ENCODE peak calls at places on chromosome X, in six cellular contexts. S, O, D, U, P and M are unnamed samples.
A peak's percentile ranks its signal among the peaks of the same experiment; 100 is the strongest.

GRCh38 chrX:126799059-126799458 is 20.5 kb upstream of the PRR32 start:
- DNase-seq in S (peak; percentile 39), U (no peak), O (no peak), P (no peak), D (no peak), M (peak; percentile 2)

GRCh38 chrX:155997436-155997835 is at the start of gene IL9R:
- DNase-seq in D (no peak), S (no peak), P (no peak), O (no peak), U (peak; percentile 69), M (no peak)

GRCh38 chrX:23883737-23884354 is 23.9 kb downstream of the APOO start:
- DNase-seq in S (peak; percentile 82), O (peak; percentile 52), U (no peak), P (no peak), D (peak; percentile 69), M (no peak)

GRCh38 chrX:121579016-121579760 is 531.8 kb downstream of the GLUD2 start:
- DNase-seq in S (peak; percentile 52), O (peak; percentile 49), D (peak; percentile 53), U (no peak), P (no peak), M (no peak)

GRCh38 chrX:44828008-44828605 is 15.7 kb upstream of the DUSP21 start:
- DNase-seq in U (peak; percentile 61), P (no peak), O (peak; percentile 58), S (peak; percentile 85), D (peak; percentile 70), M (peak; percentile 20)

GRCh38 chrX:82648062-82648461 is 860.0 kb upstream of the POU3F4 start:
- DNase-seq in P (no peak), O (no peak), S (peak; percentile 18), D (no peak), U (no peak), M (no peak)

GRCh38 chrX:8784162-8784561 is 17.0 kb downstream of the FAM9A start:
- DNase-seq in P (no peak), U (no peak), S (no peak), D (no peak), O (no peak), M (no peak)

GRCh38 chrX:45363596-45363995 is 162.9 kb upstream of the DIPK2B start:
- DNase-seq in D (no peak), S (no peak), O (no peak), U (no peak), P (no peak), M (no peak)

GRCh38 chrX:259692-260355 is 21.4 kb upstream of the PLCXD1 start:
- DNase-seq in O (no peak), U (peak; percentile 45), P (no peak), D (no peak), S (no peak), M (no peak)

GRCh38 chrX:123422875-123423274 is 238.8 kb downstream of the GRIA3 start:
- DNase-seq in D (peak; percentile 51), U (peak; percentile 51), O (peak; percentile 39), S (peak; percentile 32), P (no peak), M (no peak)

GRCh38 chrX:56994375-56995270 is 718 bp downstream of the SPIN3 start:
- DNase-seq in U (peak; percentile 45), D (no peak), S (no peak), O (peak; percentile 0), P (no peak), M (no peak)

GRCh38 chrX:16484338-16484737 is 165.6 kb upstream of the S100G start:
- DNase-seq in D (peak; percentile 82), O (peak; percentile 69), S (peak; percentile 94), P (no peak), U (no peak), M (peak; percentile 59)

GRCh38 chrX:77652095-77652494 is 133.9 kb downstream of the ATRX start:
- DNase-seq in P (no peak), S (no peak), U (no peak), O (no peak), D (no peak), M (no peak)

GRCh38 chrX:16665089-16665488 is 15.1 kb downstream of the S100G start:
- DNase-seq in P (no peak), O (peak; percentile 48), U (no peak), D (peak; percentile 67), S (peak; percentile 0), M (no peak)

GRCh38 chrX:133685806-133686205 is 270.5 kb upstream of the GPC4 start:
- DNase-seq in O (no peak), S (no peak), P (no peak), U (no peak), D (no peak), M (no peak)

GRCh38 chrX:103367502-103367901 is 8.8 kb upstream of the BEX3 start:
- DNase-seq in P (no peak), U (no peak), D (no peak), O (no peak), S (peak; percentile 73), M (no peak)

DNA sequence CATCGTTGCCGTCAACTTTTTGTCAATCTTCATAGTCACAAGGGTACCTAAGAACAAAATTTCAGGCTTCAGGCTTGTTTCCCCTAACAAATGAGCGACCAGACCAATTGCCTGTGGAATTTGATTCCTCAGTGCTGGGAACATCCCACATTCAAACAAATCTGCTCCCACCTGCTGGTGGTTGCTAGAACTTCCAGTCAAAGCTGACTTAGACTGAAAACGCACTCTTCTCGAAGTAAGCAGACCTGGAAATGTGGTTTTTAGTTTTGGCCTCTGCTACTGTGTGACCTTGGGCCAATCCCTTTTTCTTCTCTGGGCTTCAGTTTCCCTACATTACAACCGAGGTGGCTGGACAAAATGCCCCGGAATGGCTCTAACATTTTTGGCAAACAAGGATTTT is 1.8 kb upstream of the GABRQ start:
- DNase-seq in S (peak; percentile 55), O (peak; percentile 74), P (no peak), U (no peak), D (peak; percentile 75), M (peak; percentile 12)
- TF ChIP-seq CTCF in S (peak; percentile 65), O (peak; percentile 62), P (no peak), U (no peak), D (peak; percentile 65), M (peak; percentile 66)

GRCh38 chrX:1537031-1537715 is at the start of gene P2RY8:
- DNase-seq in D (peak; percentile 57), O (peak; percentile 28), S (peak; percentile 27), U (peak; percentile 89), P (peak; percentile 52), M (no peak)
- H3K4me3 ChIP-seq in D (no peak within 1 kb of the TSS), O (no peak within 1 kb of the TSS), S (no peak within 1 kb of the TSS), U (peak within 1 kb of the TSS; percentile 46), P (peak within 1 kb of the TSS; percentile 4), M (no peak within 1 kb of the TSS)

GRCh38 chrX:85089321-85089840 is 85.7 kb downstream of the APOOL start:
- DNase-seq in D (no peak), U (no peak), O (no peak), S (no peak), P (no peak), M (no peak)

GRCh38 chrX:85084770-85085393 is 81.2 kb downstream of the APOOL start:
- DNase-seq in U (peak; percentile 78), O (peak; percentile 42), S (peak; percentile 41), P (no peak), D (peak; percentile 54), M (no peak)
- TF ChIP-seq CTCF in U (peak; percentile 12), O (peak; percentile 73), S (peak; percentile 79), P (peak; percentile 68), D (peak; percentile 74), M (peak; percentile 74)

GRCh38 chrX:74018253-74018652 is 285.7 kb upstream of the ZCCHC13 start:
- DNase-seq in D (no peak), U (no peak), P (no peak), S (no peak), O (no peak), M (no peak)

DNA sequence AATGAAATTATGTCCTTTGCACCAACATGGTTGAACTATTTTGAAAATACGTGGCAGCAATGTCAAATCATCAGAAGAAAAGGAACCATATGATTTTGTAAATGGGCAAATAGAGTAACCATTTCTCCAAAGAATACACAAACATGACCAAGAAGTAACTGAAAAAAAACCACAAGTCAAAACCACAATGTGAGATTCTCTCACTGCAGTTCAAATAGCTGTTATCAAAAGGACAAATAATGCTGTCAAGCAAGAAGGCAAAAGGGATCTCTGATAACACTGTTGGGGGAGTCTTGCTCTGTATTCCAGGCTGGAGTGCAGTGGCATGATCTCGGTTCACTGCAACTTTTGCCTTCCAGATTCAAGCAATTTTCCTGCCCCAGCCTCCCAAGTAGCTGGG is 280.8 kb upstream of the ZCCHC13 start:
- DNase-seq in U (no peak), D (no peak), P (no peak), S (no peak), O (no peak), M (no peak)
- H3K4me3 ChIP-seq in U (no peak overlapping the region), D (no peak overlapping the region), P (no peak overlapping the region), S (no peak overlapping the region), O (no peak overlapping the region), M (no peak overlapping the region)

GRCh38 chrX:119292445-119292844 is 56.4 kb downstream of the PGRMC1 start:
- DNase-seq in D (no peak), P (no peak), U (no peak), O (no peak), S (peak; percentile 16), M (no peak)

GRCh38 chrX:119288890-119289393 is 52.9 kb downstream of the PGRMC1 start:
- DNase-seq in P (no peak), O (no peak), U (no peak), S (no peak), D (no peak), M (no peak)
- TF ChIP-seq CTCF in P (no peak), O (no peak), U (no peak), S (no peak), D (no peak), M (no peak)

GRCh38 chrX:128739539-128739938 is 687.3 kb upstream of the ACTRT1 start:
- DNase-seq in U (no peak), S (no peak), O (no peak), P (no peak), D (no peak), M (no peak)
- H3K4me3 ChIP-seq in U (no peak overlapping the region), S (no peak overlapping the region), O (no peak overlapping the region), P (no peak overlapping the region), D (no peak overlapping the region), M (no peak overlapping the region)

GRCh38 chrX:39214380-39215126 is 413.3 kb downstream of the MID1IP1 start:
- DNase-seq in U (no peak), S (no peak), D (no peak), O (no peak), P (no peak), M (no peak)
- TF ChIP-seq CTCF in U (no peak), S (no peak), D (no peak), O (no peak), P (no peak), M (no peak)

GRCh38 chrX:33211356-33212254 is at the start of gene DMD:
- DNase-seq in O (peak; percentile 93), D (peak; percentile 92), U (no peak), S (peak; percentile 65), P (peak; percentile 70), M (no peak)
- H3K4me3 ChIP-seq in O (peak within 1 kb of the TSS; percentile 35), D (peak within 1 kb of the TSS; percentile 62), U (peak within 1 kb of the TSS; percentile 32), S (peak within 1 kb of the TSS; percentile 28), P (peak within 1 kb of the TSS; percentile 28), M (no peak within 1 kb of the TSS)